ENCODE peak calls at places on chromosomes 13 and 19, in ten cellular contexts. One of them, this sample, is unnamed.
A peak's percentile ranks its signal among the peaks of the same experiment; 100 is the strongest.

GRCh38 chr19:54364775-54365257 is at the start of gene LAIR1:
- DNase-seq in HepG2: no peak
- DNase-seq in transverse colon: peak; percentile 51
- DNase-seq in stomach: peak; percentile 31
- DNase-seq in breast epithelium: no peak
- DNase-seq in HL-60: peak; percentile 94
- DNase-seq in GM12892: no peak
- DNase-seq in GM12891: no peak
- DNase-seq in H1: no peak
- DNase-seq in esophagus muscularis mucosa: no peak
- DNase-seq in this sample: no peak

GRCh38 chr13:109055850-109056249 is 426.4 kb downstream of the MYO16 start:
- DNase-seq in GM12892: no peak
- DNase-seq in transverse colon: no peak
- DNase-seq in HepG2: no peak
- DNase-seq in HL-60: no peak
- DNase-seq in esophagus muscularis mucosa: no peak
- DNase-seq in GM12891: no peak
- DNase-seq in stomach: no peak
- DNase-seq in breast epithelium: no peak
- DNase-seq in H1: no peak
- DNase-seq in this sample: no peak

GRCh38 chr19:48683349-48683748 is 10.5 kb upstream of the NTN5 start:
- DNase-seq in GM12892: no peak
- DNase-seq in GM12891: no peak
- DNase-seq in breast epithelium: no peak
- DNase-seq in esophagus muscularis mucosa: no peak
- DNase-seq in transverse colon: no peak
- DNase-seq in stomach: no peak
- DNase-seq in H1: no peak
- DNase-seq in HL-60: no peak
- DNase-seq in HepG2: no peak
- DNase-seq in this sample: peak; percentile 57

GRCh38 chr13:75867718-75868117 is 231.6 kb downstream of the LMO7 start:
- DNase-seq in GM12891: no peak
- DNase-seq in H1: no peak
- DNase-seq in GM12892: no peak
- DNase-seq in HL-60: no peak
- DNase-seq in transverse colon: no peak
- DNase-seq in esophagus muscularis mucosa: no peak
- DNase-seq in breast epithelium: no peak
- DNase-seq in stomach: no peak
- DNase-seq in HepG2: no peak
- DNase-seq in this sample: no peak

GRCh38 chr13:43316997-43317396 is 293.6 kb downstream of the DNAJC15 start:
- DNase-seq in esophagus muscularis mucosa: no peak
- DNase-seq in HepG2: no peak
- DNase-seq in transverse colon: no peak
- DNase-seq in stomach: no peak
- DNase-seq in breast epithelium: no peak
- DNase-seq in HL-60: no peak
- DNase-seq in GM12892: no peak
- DNase-seq in H1: no peak
- DNase-seq in GM12891: no peak
- DNase-seq in this sample: no peak

GRCh38 chr13:76879211-76879875 is 6.9 kb downstream of the KCTD12 start:
- DNase-seq in stomach: peak; percentile 38
- DNase-seq in breast epithelium: peak; percentile 57
- DNase-seq in GM12892: peak; percentile 30
- DNase-seq in esophagus muscularis mucosa: no peak
- DNase-seq in GM12891: peak; percentile 32
- DNase-seq in transverse colon: peak; percentile 46
- DNase-seq in HepG2: no peak
- DNase-seq in H1: no peak
- DNase-seq in HL-60: peak; percentile 82
- DNase-seq in this sample: no peak

GRCh38 chr19:2587001-2587719 is 111.2 kb downstream of the GADD45B start:
- DNase-seq in HepG2: no peak
- DNase-seq in H1: no peak
- DNase-seq in breast epithelium: no peak
- DNase-seq in transverse colon: no peak
- DNase-seq in GM12891: no peak
- DNase-seq in esophagus muscularis mucosa: no peak
- DNase-seq in GM12892: no peak
- DNase-seq in stomach: no peak
- DNase-seq in HL-60: no peak
- DNase-seq in this sample: no peak

GRCh38 chr13:100273576-100273975 is 184.7 kb downstream of the PCCA start:
- DNase-seq in HepG2: no peak
- DNase-seq in GM12891: no peak
- DNase-seq in HL-60: peak; percentile 11
- DNase-seq in transverse colon: no peak
- DNase-seq in breast epithelium: no peak
- DNase-seq in GM12892: no peak
- DNase-seq in stomach: no peak
- DNase-seq in esophagus muscularis mucosa: no peak
- DNase-seq in H1: no peak
- DNase-seq in this sample: no peak

GRCh38 chr13:21033224-21033855 is 28.0 kb downstream of the LATS2 start:
- DNase-seq in transverse colon: peak; percentile 35
- DNase-seq in HL-60: no peak
- DNase-seq in GM12892: no peak
- DNase-seq in stomach: peak; percentile 69
- DNase-seq in GM12891: no peak
- DNase-seq in HepG2: no peak
- DNase-seq in breast epithelium: peak; percentile 82
- DNase-seq in esophagus muscularis mucosa: no peak
- DNase-seq in H1: no peak
- DNase-seq in this sample: no peak

GRCh38 chr19:31054430-31054829 is 294.8 kb downstream of the TSHZ3 start:
- DNase-seq in GM12892: no peak
- DNase-seq in HL-60: no peak
- DNase-seq in stomach: peak; percentile 26
- DNase-seq in HepG2: no peak
- DNase-seq in GM12891: no peak
- DNase-seq in H1: peak; percentile 62
- DNase-seq in breast epithelium: no peak
- DNase-seq in esophagus muscularis mucosa: peak; percentile 62
- DNase-seq in transverse colon: peak; percentile 37
- DNase-seq in this sample: no peak

GRCh38 chr13:110125157-110125556 is 181.8 kb downstream of the COL4A1 start:
- DNase-seq in GM12891: no peak
- DNase-seq in esophagus muscularis mucosa: peak; percentile 68
- DNase-seq in HL-60: no peak
- DNase-seq in HepG2: no peak
- DNase-seq in H1: no peak
- DNase-seq in stomach: no peak
- DNase-seq in GM12892: no peak
- DNase-seq in breast epithelium: no peak
- DNase-seq in transverse colon: no peak
- DNase-seq in this sample: no peak

GRCh38 chr13:110128546-110128945 is 178.4 kb downstream of the COL4A1 start:
- DNase-seq in HepG2: no peak
- DNase-seq in transverse colon: no peak
- DNase-seq in stomach: no peak
- DNase-seq in GM12892: no peak
- DNase-seq in esophagus muscularis mucosa: peak; percentile 31
- DNase-seq in GM12891: no peak
- DNase-seq in breast epithelium: no peak
- DNase-seq in H1: no peak
- DNase-seq in HL-60: no peak
- DNase-seq in this sample: no peak

GRCh38 chr13:110125613-110126272 is 181.2 kb downstream of the COL4A1 start:
- DNase-seq in esophagus muscularis mucosa: peak; percentile 90
- DNase-seq in H1: no peak
- DNase-seq in HL-60: no peak
- DNase-seq in transverse colon: no peak
- DNase-seq in breast epithelium: no peak
- DNase-seq in HepG2: no peak
- DNase-seq in stomach: no peak
- DNase-seq in GM12892: no peak
- DNase-seq in GM12891: no peak
- DNase-seq in this sample: no peak

GRCh38 chr13:110127986-110128511 is 178.9 kb downstream of the COL4A1 start:
- DNase-seq in GM12891: no peak
- DNase-seq in H1: no peak
- DNase-seq in breast epithelium: no peak
- DNase-seq in HL-60: no peak
- DNase-seq in GM12892: no peak
- DNase-seq in HepG2: no peak
- DNase-seq in stomach: no peak
- DNase-seq in esophagus muscularis mucosa: peak; percentile 53
- DNase-seq in transverse colon: no peak
- DNase-seq in this sample: no peak

DNA sequence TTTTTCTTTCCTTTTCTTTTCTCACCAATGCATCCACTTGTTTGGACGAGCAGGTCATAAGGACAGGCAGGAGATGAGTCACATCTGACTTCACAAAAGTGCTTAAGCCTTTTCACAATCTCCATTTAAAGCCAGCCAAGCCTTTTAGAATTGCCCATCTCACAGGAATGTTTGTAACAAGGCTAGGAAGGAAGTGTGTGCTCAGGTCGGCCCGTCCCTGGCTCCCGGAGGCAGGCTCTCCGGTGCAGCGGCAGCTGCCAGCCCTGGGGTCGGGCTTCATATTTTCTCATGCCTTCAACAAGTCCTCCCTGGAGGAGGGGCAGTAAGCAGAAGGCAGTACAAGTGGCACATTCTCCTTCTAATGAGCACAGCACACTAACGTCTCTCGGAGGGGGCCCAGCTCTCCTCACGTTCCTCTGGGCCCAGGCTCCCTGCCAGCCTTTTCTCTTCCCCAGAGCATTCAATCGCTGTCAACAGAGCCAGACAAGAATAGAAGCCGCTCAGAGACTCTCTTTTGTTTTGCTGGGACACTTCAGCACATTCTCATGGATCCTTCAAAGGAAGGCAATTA is 180.5 kb downstream of the COL4A1 start:
- DNase-seq in HepG2: no peak
- DNase-seq in transverse colon: no peak
- DNase-seq in stomach: no peak
- DNase-seq in HL-60: no peak
- DNase-seq in H1: no peak
- DNase-seq in GM12892: no peak
- DNase-seq in breast epithelium: peak; percentile 80
- DNase-seq in GM12891: no peak
- DNase-seq in esophagus muscularis mucosa: peak; percentile 92
- DNase-seq in this sample: peak; percentile 44
- TF ChIP-seq POLR2AphosphoS5 in HepG2: no peak
- TF ChIP-seq POLR2AphosphoS5 in transverse colon: peak; percentile 39
- TF ChIP-seq POLR2AphosphoS5 in stomach: peak; percentile 40
- TF ChIP-seq POLR2AphosphoS5 in HL-60: no peak
- TF ChIP-seq POLR2AphosphoS5 in H1: no peak
- TF ChIP-seq POLR2AphosphoS5 in GM12892: no peak
- TF ChIP-seq POLR2AphosphoS5 in breast epithelium: peak; percentile 36
- TF ChIP-seq POLR2AphosphoS5 in GM12891: no peak
- TF ChIP-seq POLR2AphosphoS5 in esophagus muscularis mucosa: peak; percentile 92
- TF ChIP-seq POLR2AphosphoS5 in this sample: peak; percentile 20

GRCh38 chr19:6110360-6110977 is at the start of gene RFX2:
- DNase-seq in GM12891: peak; percentile 96
- DNase-seq in H1: peak; percentile 97
- DNase-seq in HepG2: peak; percentile 96
- DNase-seq in GM12892: peak; percentile 94
- DNase-seq in breast epithelium: peak; percentile 100
- DNase-seq in esophagus muscularis mucosa: peak; percentile 99
- DNase-seq in stomach: peak; percentile 99
- DNase-seq in transverse colon: peak; percentile 99
- DNase-seq in HL-60: peak; percentile 95
- DNase-seq in this sample: peak; percentile 100
- TF ChIP-seq POLR2AphosphoS5 in GM12891: no peak
- TF ChIP-seq POLR2AphosphoS5 in H1: no peak
- TF ChIP-seq POLR2AphosphoS5 in HepG2: no peak
- TF ChIP-seq POLR2AphosphoS5 in GM12892: no peak
- TF ChIP-seq POLR2AphosphoS5 in breast epithelium: peak; percentile 57
- TF ChIP-seq POLR2AphosphoS5 in esophagus muscularis mucosa: peak; percentile 73
- TF ChIP-seq POLR2AphosphoS5 in stomach: peak; percentile 10
- TF ChIP-seq POLR2AphosphoS5 in transverse colon: peak; percentile 22
- TF ChIP-seq POLR2AphosphoS5 in HL-60: peak; percentile 65
- TF ChIP-seq POLR2AphosphoS5 in this sample: peak; percentile 58

DNA sequence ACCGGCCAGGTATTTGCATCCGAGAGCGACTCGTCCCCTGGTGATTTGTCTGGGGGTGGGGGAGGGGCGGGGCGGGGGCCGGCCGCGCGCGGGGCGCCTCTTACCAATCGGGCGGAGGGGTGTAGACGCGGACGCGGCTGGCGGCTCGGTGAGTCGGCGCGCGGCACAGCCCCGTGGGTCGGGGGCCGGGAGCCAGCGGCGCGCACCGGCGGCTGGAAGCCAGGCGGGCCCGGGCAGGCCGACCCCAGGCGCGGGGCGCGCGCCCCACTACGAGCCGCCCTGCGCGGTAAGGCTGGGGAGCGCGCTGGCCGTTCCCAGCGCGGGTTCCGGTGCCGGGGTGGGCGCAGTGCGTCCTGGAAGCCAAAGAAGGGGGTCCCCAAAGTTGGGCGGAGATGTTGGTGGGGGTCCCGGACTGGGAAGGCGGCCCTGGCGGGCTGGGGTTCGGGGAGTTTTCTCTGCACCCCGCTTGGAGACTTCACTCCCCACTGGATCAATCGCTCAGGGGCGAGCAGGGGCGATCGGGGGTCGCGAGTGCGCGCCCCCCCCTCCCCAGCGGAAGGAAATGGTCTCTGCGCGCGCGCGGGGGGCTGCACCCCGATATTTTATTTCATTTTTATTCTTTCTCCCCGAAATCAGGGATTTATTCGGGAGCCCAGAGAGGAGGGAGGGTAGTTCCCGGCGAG is at the start of gene ARID3A:
- DNase-seq in breast epithelium: no peak
- DNase-seq in H1: no peak
- DNase-seq in transverse colon: peak; percentile 71
- DNase-seq in HepG2: no peak
- DNase-seq in HL-60: no peak
- DNase-seq in GM12892: peak; percentile 85
- DNase-seq in GM12891: no peak
- DNase-seq in esophagus muscularis mucosa: no peak
- DNase-seq in stomach: peak; percentile 56
- DNase-seq in this sample: no peak
- TF ChIP-seq POLR2AphosphoS5 in breast epithelium: no peak
- TF ChIP-seq POLR2AphosphoS5 in H1: no peak
- TF ChIP-seq POLR2AphosphoS5 in transverse colon: no peak
- TF ChIP-seq POLR2AphosphoS5 in HepG2: no peak
- TF ChIP-seq POLR2AphosphoS5 in HL-60: no peak
- TF ChIP-seq POLR2AphosphoS5 in GM12892: no peak
- TF ChIP-seq POLR2AphosphoS5 in GM12891: no peak
- TF ChIP-seq POLR2AphosphoS5 in esophagus muscularis mucosa: no peak
- TF ChIP-seq POLR2AphosphoS5 in stomach: no peak
- TF ChIP-seq POLR2AphosphoS5 in this sample: no peak

DNA sequence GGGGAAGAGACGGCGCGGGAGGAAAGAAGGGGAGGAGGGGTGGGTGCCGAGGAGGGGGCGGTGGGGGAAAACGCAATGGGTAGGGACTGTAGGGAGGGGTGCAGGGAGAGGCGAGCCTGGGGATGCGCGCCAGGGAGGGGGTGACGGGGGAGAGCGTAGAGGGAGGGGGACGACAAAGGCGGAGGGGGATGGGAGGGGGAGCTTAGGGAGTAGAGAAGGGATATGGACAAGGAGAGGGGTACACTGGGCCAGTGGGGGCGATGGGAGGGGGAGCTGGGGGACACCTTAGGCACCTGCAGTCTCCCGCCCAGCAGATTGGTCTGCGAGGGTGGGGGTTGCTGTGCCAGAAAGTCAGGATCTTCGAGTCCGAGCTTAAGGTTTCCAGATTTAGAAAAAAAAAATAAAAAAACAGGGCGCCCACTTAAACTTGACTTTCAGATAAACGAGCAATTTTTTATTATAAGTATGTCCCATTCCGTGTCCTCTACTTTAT is 15.7 kb downstream of the CCDC124 start:
- DNase-seq in breast epithelium: no peak
- DNase-seq in GM12891: no peak
- DNase-seq in HL-60: no peak
- DNase-seq in stomach: no peak
- DNase-seq in esophagus muscularis mucosa: no peak
- DNase-seq in H1: no peak
- DNase-seq in HepG2: no peak
- DNase-seq in transverse colon: no peak
- DNase-seq in GM12892: no peak
- DNase-seq in this sample: no peak
- TF ChIP-seq POLR2AphosphoS5 in breast epithelium: no peak
- TF ChIP-seq POLR2AphosphoS5 in GM12891: no peak
- TF ChIP-seq POLR2AphosphoS5 in HL-60: no peak
- TF ChIP-seq POLR2AphosphoS5 in stomach: no peak
- TF ChIP-seq POLR2AphosphoS5 in esophagus muscularis mucosa: no peak
- TF ChIP-seq POLR2AphosphoS5 in H1: no peak
- TF ChIP-seq POLR2AphosphoS5 in HepG2: no peak
- TF ChIP-seq POLR2AphosphoS5 in transverse colon: no peak
- TF ChIP-seq POLR2AphosphoS5 in GM12892: no peak
- TF ChIP-seq POLR2AphosphoS5 in this sample: no peak